ENCODE peak calls at places on chromosomes 6 and 20, in five cellular contexts. Z is mesenchymal stem cell, C is neuronal stem cell, P is H1, M is trophoblast cell. J is an unnamed sample.

GRCh38 chr20:50957276-50957675 is 1.1 kb downstream of the DPM1 start:
- DNase-seq in Z (peak; percentile 51), C (no peak), P (no peak), M (peak; percentile 26), J (no peak)

GRCh38 chr20:57738053-57738452 is 28.2 kb upstream of the PMEPA1 start:
- DNase-seq in Z (no peak), C (no peak), P (no peak), M (no peak), J (no peak)

GRCh38 chr20:4406627-4407026 is 315.1 kb upstream of the PRND start:
- DNase-seq in Z (peak; percentile 35), C (no peak), P (no peak), M (peak; percentile 55), J (no peak)

GRCh38 chr6:25963426-25964123 is 973 bp downstream of the TRIM38 start:
- DNase-seq in Z (peak; percentile 58), C (no peak), P (peak; percentile 31), M (peak; percentile 83), J (peak; percentile 64)

GRCh38 chr20:62382306-62383198 is 4.4 kb upstream of the RPS21 start:
- DNase-seq in Z (peak; percentile 83), C (peak; percentile 66), P (peak; percentile 72), M (peak; percentile 90), J (peak; percentile 93)

GRCh38 chr6:99790679-99791078 is 184.0 kb downstream of the PRDM13 start:
- DNase-seq in Z (no peak), C (no peak), P (no peak), M (peak; percentile 27), J (no peak)

GRCh38 chr20:63230800-63231268 is 4.9 kb upstream of the BIRC7 start:
- DNase-seq in Z (peak; percentile 82), C (peak; percentile 64), P (no peak), M (peak; percentile 77), J (peak; percentile 91)

GRCh38 chr6:11702039-11702795 is 76.4 kb downstream of the ADTRP start:
- DNase-seq in Z (peak; percentile 28), C (no peak), P (no peak), M (no peak), J (no peak)

GRCh38 chr6:53701333-53702073 is 35.9 kb upstream of the KLHL31 start:
- DNase-seq in Z (no peak), C (no peak), P (no peak), M (no peak), J (no peak)

GRCh38 chr6:90677440-90677839 is 90.6 kb upstream of the MAP3K7 start:
- DNase-seq in Z (no peak), C (no peak), P (no peak), M (no peak), J (no peak)

GRCh38 chr20:44513871-44514270 is 8.0 kb downstream of the SERINC3 start:
- DNase-seq in Z (no peak), C (no peak), P (no peak), M (no peak), J (no peak)

DNA sequence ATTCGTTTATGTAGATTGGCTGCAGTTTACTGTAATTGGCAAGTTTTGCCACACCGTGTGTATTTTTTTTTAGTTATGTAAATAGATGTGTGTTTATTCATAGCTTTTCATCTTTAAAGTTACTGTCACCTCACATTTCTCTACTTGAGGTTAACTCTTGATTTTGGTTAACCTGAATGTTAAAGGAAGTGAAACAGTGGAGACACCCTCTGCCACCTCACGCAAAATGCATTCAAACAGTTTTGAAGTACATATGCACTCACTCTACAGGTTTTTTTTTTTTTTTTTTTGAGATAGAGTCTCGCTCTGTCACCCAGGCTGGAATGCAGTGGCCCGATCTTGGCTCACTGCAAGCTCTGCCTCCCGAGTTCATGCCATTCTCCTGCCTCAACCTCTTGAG is 17.7 kb downstream of the OR2A4 start:
- DNase-seq in Z (no peak), C (no peak), P (no peak), M (peak; percentile 74), J (no peak)
- H2BK12ac ChIP-seq in Z (no peak overlapping the region), C (no peak overlapping the region), P (no peak overlapping the region), M (no peak overlapping the region), J (no peak overlapping the region)

DNA sequence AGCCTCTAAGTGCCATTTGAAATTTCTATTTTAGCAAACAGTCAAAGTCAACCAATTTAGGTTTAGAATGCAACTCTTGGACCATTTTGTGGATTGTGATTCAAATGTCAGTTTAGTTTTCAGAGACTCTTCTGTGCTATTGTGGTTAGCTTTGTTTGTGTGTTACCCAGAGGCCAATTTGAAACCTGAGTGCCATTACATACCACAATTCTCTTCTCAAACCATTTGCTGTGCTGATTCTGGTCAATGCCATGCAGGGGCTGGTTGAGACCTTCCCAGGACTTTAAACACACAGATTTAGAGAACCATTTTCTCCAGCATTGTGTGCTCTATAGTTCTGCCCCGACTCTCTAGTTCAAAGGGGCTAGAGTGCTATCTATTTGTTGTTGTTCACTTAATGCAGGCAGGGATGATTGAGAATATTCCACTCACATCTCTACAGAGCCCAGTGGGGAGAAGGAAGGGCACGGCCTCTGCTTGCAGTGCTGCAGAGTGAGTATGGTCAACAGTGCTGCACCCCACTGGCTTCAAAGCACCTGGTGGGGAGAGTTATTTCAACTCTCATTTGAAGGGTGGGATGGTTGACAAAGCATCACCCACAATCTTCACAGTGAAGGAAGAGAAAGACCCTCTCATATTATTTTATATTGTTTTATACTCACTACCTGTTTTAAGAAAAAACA is 738.2 kb downstream of the COL12A1 start:
- DNase-seq in Z (peak; percentile 50), C (no peak), P (no peak), M (no peak), J (no peak)
- H4K8ac ChIP-seq in Z (peak overlapping the region; percentile 29), C (no peak overlapping the region), P (no peak overlapping the region), M (no peak overlapping the region), J (no peak overlapping the region)

GRCh38 chr20:37259865-37260264 is 1.7 kb downstream of the GHRH start:
- DNase-seq in Z (no peak), C (no peak), P (no peak), M (no peak), J (no peak)
- H2BK12ac ChIP-seq in Z (no peak overlapping the region), C (no peak overlapping the region), P (no peak overlapping the region), M (no peak overlapping the region), J (no peak overlapping the region)

GRCh38 chr6:112311950-112312547 is 35.1 kb upstream of the RFPL4B start:
- DNase-seq in Z (peak; percentile 33), C (no peak), P (no peak), M (peak; percentile 72), J (no peak)
- H4K8ac ChIP-seq in Z (no peak overlapping the region), C (no peak overlapping the region), P (no peak overlapping the region), M (no peak overlapping the region), J (no peak overlapping the region)

J was measured in H9.